ENCODE peak calls at places on chromosomes 6 and 20, in nine cellular contexts. One of them, this sample, is unnamed.

GRCh38 chr6:156242206-156242605 is 535.0 kb upstream of the ARID1B start:
- DNase-seq in MV-4-11: no peak
- DNase-seq in stimulated activated CD4-positive, alpha-beta T cell treated with anti-CD3 and anti-CD28 coated beads, Interleukin-1b, Interleukin-23, amount 100 ng/mL, for 4 hours: no peak
- DNase-seq in mucosa of descending colon: no peak
- DNase-seq in tibial artery: no peak
- DNase-seq in T-helper 2 cell: no peak
- DNase-seq in fibroblast of mammary gland: no peak
- DNase-seq in NCI-H1417 treated with DMSO at 0.1 percent for 48 hours: no peak
- DNase-seq in naive thymus-derived CD8-positive, alpha-beta T cell: no peak
- DNase-seq in this sample: no peak

GRCh38 chr6:169971951-169972651 is 220.7 kb downstream of the ERMARD start:
- DNase-seq in MV-4-11: no peak
- DNase-seq in stimulated activated CD4-positive, alpha-beta T cell treated with anti-CD3 and anti-CD28 coated beads, Interleukin-1b, Interleukin-23, amount 100 ng/mL, for 4 hours: no peak
- DNase-seq in mucosa of descending colon: no peak
- DNase-seq in tibial artery: peak
- DNase-seq in T-helper 2 cell: no peak
- DNase-seq in fibroblast of mammary gland: no peak
- DNase-seq in NCI-H1417 treated with DMSO at 0.1 percent for 48 hours: no peak
- DNase-seq in naive thymus-derived CD8-positive, alpha-beta T cell: no peak
- DNase-seq in this sample: no peak

GRCh38 chr6:160128125-160128683 is 6.6 kb downstream of the SLC22A1 start:
- DNase-seq in MV-4-11: no peak
- DNase-seq in stimulated activated CD4-positive, alpha-beta T cell treated with anti-CD3 and anti-CD28 coated beads, Interleukin-1b, Interleukin-23, amount 100 ng/mL, for 4 hours: no peak
- DNase-seq in mucosa of descending colon: no peak
- DNase-seq in tibial artery: no peak
- DNase-seq in T-helper 2 cell: no peak
- DNase-seq in fibroblast of mammary gland: no peak
- DNase-seq in NCI-H1417 treated with DMSO at 0.1 percent for 48 hours: no peak
- DNase-seq in naive thymus-derived CD8-positive, alpha-beta T cell: no peak
- DNase-seq in this sample: no peak

GRCh38 chr6:5446362-5447075 is 185.2 kb downstream of the FARS2 start:
- DNase-seq in MV-4-11: no peak
- DNase-seq in stimulated activated CD4-positive, alpha-beta T cell treated with anti-CD3 and anti-CD28 coated beads, Interleukin-1b, Interleukin-23, amount 100 ng/mL, for 4 hours: no peak
- DNase-seq in mucosa of descending colon: no peak
- DNase-seq in tibial artery: no peak
- DNase-seq in T-helper 2 cell: no peak
- DNase-seq in fibroblast of mammary gland: peak
- DNase-seq in NCI-H1417 treated with DMSO at 0.1 percent for 48 hours: no peak
- DNase-seq in naive thymus-derived CD8-positive, alpha-beta T cell: no peak
- DNase-seq in this sample: no peak

GRCh38 chr6:93896081-93896480 is 476.7 kb upstream of the EPHA7 start:
- DNase-seq in MV-4-11: no peak
- DNase-seq in stimulated activated CD4-positive, alpha-beta T cell treated with anti-CD3 and anti-CD28 coated beads, Interleukin-1b, Interleukin-23, amount 100 ng/mL, for 4 hours: no peak
- DNase-seq in mucosa of descending colon: no peak
- DNase-seq in tibial artery: no peak
- DNase-seq in T-helper 2 cell: no peak
- DNase-seq in fibroblast of mammary gland: no peak
- DNase-seq in NCI-H1417 treated with DMSO at 0.1 percent for 48 hours: no peak
- DNase-seq in naive thymus-derived CD8-positive, alpha-beta T cell: no peak
- DNase-seq in this sample: no peak

GRCh38 chr20:5033566-5033965 is 32.3 kb upstream of the SLC23A2 start:
- DNase-seq in MV-4-11: no peak
- DNase-seq in stimulated activated CD4-positive, alpha-beta T cell treated with anti-CD3 and anti-CD28 coated beads, Interleukin-1b, Interleukin-23, amount 100 ng/mL, for 4 hours: no peak
- DNase-seq in mucosa of descending colon: no peak
- DNase-seq in tibial artery: no peak
- DNase-seq in T-helper 2 cell: no peak
- DNase-seq in fibroblast of mammary gland: no peak
- DNase-seq in NCI-H1417 treated with DMSO at 0.1 percent for 48 hours: no peak
- DNase-seq in naive thymus-derived CD8-positive, alpha-beta T cell: no peak
- DNase-seq in this sample: no peak

GRCh38 chr20:45969712-45970634 is 2.0 kb downstream of the ZNF335 start:
- DNase-seq in MV-4-11: peak
- DNase-seq in stimulated activated CD4-positive, alpha-beta T cell treated with anti-CD3 and anti-CD28 coated beads, Interleukin-1b, Interleukin-23, amount 100 ng/mL, for 4 hours: no peak
- DNase-seq in mucosa of descending colon: no peak
- DNase-seq in tibial artery: peak
- DNase-seq in T-helper 2 cell: no peak
- DNase-seq in fibroblast of mammary gland: peak
- DNase-seq in NCI-H1417 treated with DMSO at 0.1 percent for 48 hours: no peak
- DNase-seq in naive thymus-derived CD8-positive, alpha-beta T cell: peak
- DNase-seq in this sample: peak

GRCh38 chr20:45311589-45312211 is 3.6 kb upstream of the MATN4 start:
- DNase-seq in MV-4-11: peak
- DNase-seq in stimulated activated CD4-positive, alpha-beta T cell treated with anti-CD3 and anti-CD28 coated beads, Interleukin-1b, Interleukin-23, amount 100 ng/mL, for 4 hours: peak
- DNase-seq in mucosa of descending colon: peak
- DNase-seq in tibial artery: no peak
- DNase-seq in T-helper 2 cell: peak
- DNase-seq in fibroblast of mammary gland: peak
- DNase-seq in NCI-H1417 treated with DMSO at 0.1 percent for 48 hours: no peak
- DNase-seq in naive thymus-derived CD8-positive, alpha-beta T cell: no peak
- DNase-seq in this sample: no peak

GRCh38 chr6:16352258-16352635 is 113.9 kb downstream of the GMPR start:
- DNase-seq in MV-4-11: no peak
- DNase-seq in stimulated activated CD4-positive, alpha-beta T cell treated with anti-CD3 and anti-CD28 coated beads, Interleukin-1b, Interleukin-23, amount 100 ng/mL, for 4 hours: no peak
- DNase-seq in mucosa of descending colon: no peak
- DNase-seq in tibial artery: no peak
- DNase-seq in T-helper 2 cell: no peak
- DNase-seq in fibroblast of mammary gland: peak
- DNase-seq in NCI-H1417 treated with DMSO at 0.1 percent for 48 hours: no peak
- DNase-seq in naive thymus-derived CD8-positive, alpha-beta T cell: no peak
- DNase-seq in this sample: no peak

GRCh38 chr6:54070025-54070424 is 41.2 kb upstream of the MLIP start:
- DNase-seq in MV-4-11: no peak
- DNase-seq in stimulated activated CD4-positive, alpha-beta T cell treated with anti-CD3 and anti-CD28 coated beads, Interleukin-1b, Interleukin-23, amount 100 ng/mL, for 4 hours: no peak
- DNase-seq in mucosa of descending colon: no peak
- DNase-seq in tibial artery: no peak
- DNase-seq in T-helper 2 cell: no peak
- DNase-seq in fibroblast of mammary gland: no peak
- DNase-seq in NCI-H1417 treated with DMSO at 0.1 percent for 48 hours: no peak
- DNase-seq in naive thymus-derived CD8-positive, alpha-beta T cell: no peak
- DNase-seq in this sample: no peak

GRCh38 chr20:39117486-39117885 is 155.3 kb downstream of the DHX35 start:
- DNase-seq in MV-4-11: peak
- DNase-seq in stimulated activated CD4-positive, alpha-beta T cell treated with anti-CD3 and anti-CD28 coated beads, Interleukin-1b, Interleukin-23, amount 100 ng/mL, for 4 hours: no peak
- DNase-seq in mucosa of descending colon: no peak
- DNase-seq in tibial artery: no peak
- DNase-seq in T-helper 2 cell: no peak
- DNase-seq in fibroblast of mammary gland: peak
- DNase-seq in NCI-H1417 treated with DMSO at 0.1 percent for 48 hours: no peak
- DNase-seq in naive thymus-derived CD8-positive, alpha-beta T cell: no peak
- DNase-seq in this sample: peak

GRCh38 chr6:12060780-12061619 is 48.9 kb downstream of the HIVEP1 start:
- DNase-seq in MV-4-11: peak
- DNase-seq in stimulated activated CD4-positive, alpha-beta T cell treated with anti-CD3 and anti-CD28 coated beads, Interleukin-1b, Interleukin-23, amount 100 ng/mL, for 4 hours: peak
- DNase-seq in mucosa of descending colon: peak
- DNase-seq in tibial artery: peak
- DNase-seq in T-helper 2 cell: peak
- DNase-seq in fibroblast of mammary gland: no peak
- DNase-seq in NCI-H1417 treated with DMSO at 0.1 percent for 48 hours: no peak
- DNase-seq in naive thymus-derived CD8-positive, alpha-beta T cell: peak
- DNase-seq in this sample: peak

GRCh38 chr6:44034391-44034861 is 92.8 kb downstream of the MRPL14 start:
- DNase-seq in MV-4-11: peak
- DNase-seq in stimulated activated CD4-positive, alpha-beta T cell treated with anti-CD3 and anti-CD28 coated beads, Interleukin-1b, Interleukin-23, amount 100 ng/mL, for 4 hours: no peak
- DNase-seq in mucosa of descending colon: peak
- DNase-seq in tibial artery: peak
- DNase-seq in T-helper 2 cell: no peak
- DNase-seq in fibroblast of mammary gland: no peak
- DNase-seq in NCI-H1417 treated with DMSO at 0.1 percent for 48 hours: no peak
- DNase-seq in naive thymus-derived CD8-positive, alpha-beta T cell: no peak
- DNase-seq in this sample: peak

GRCh38 chr20:137668-138131 is 4.7 kb upstream of the DEFB126 start:
- DNase-seq in MV-4-11: peak
- DNase-seq in stimulated activated CD4-positive, alpha-beta T cell treated with anti-CD3 and anti-CD28 coated beads, Interleukin-1b, Interleukin-23, amount 100 ng/mL, for 4 hours: no peak
- DNase-seq in mucosa of descending colon: no peak
- DNase-seq in tibial artery: no peak
- DNase-seq in T-helper 2 cell: no peak
- DNase-seq in fibroblast of mammary gland: peak
- DNase-seq in NCI-H1417 treated with DMSO at 0.1 percent for 48 hours: no peak
- DNase-seq in naive thymus-derived CD8-positive, alpha-beta T cell: no peak
- DNase-seq in this sample: no peak

GRCh38 chr20:47392015-47392720 is 35.7 kb upstream of the ZMYND8 start:
- DNase-seq in MV-4-11: peak
- DNase-seq in stimulated activated CD4-positive, alpha-beta T cell treated with anti-CD3 and anti-CD28 coated beads, Interleukin-1b, Interleukin-23, amount 100 ng/mL, for 4 hours: no peak
- DNase-seq in mucosa of descending colon: no peak
- DNase-seq in tibial artery: no peak
- DNase-seq in T-helper 2 cell: no peak
- DNase-seq in fibroblast of mammary gland: peak
- DNase-seq in NCI-H1417 treated with DMSO at 0.1 percent for 48 hours: no peak
- DNase-seq in naive thymus-derived CD8-positive, alpha-beta T cell: no peak
- DNase-seq in this sample: no peak

GRCh38 chr6:81612136-81612535 is 140.3 kb downstream of the TENT5A start:
- DNase-seq in MV-4-11: no peak
- DNase-seq in stimulated activated CD4-positive, alpha-beta T cell treated with anti-CD3 and anti-CD28 coated beads, Interleukin-1b, Interleukin-23, amount 100 ng/mL, for 4 hours: no peak
- DNase-seq in mucosa of descending colon: no peak
- DNase-seq in tibial artery: no peak
- DNase-seq in T-helper 2 cell: no peak
- DNase-seq in fibroblast of mammary gland: no peak
- DNase-seq in NCI-H1417 treated with DMSO at 0.1 percent for 48 hours: no peak
- DNase-seq in naive thymus-derived CD8-positive, alpha-beta T cell: no peak
- DNase-seq in this sample: no peak

GRCh38 chr6:159788276-159788675 is 1.1 kb downstream of the TCP1 start:
- DNase-seq in MV-4-11: no peak
- DNase-seq in stimulated activated CD4-positive, alpha-beta T cell treated with anti-CD3 and anti-CD28 coated beads, Interleukin-1b, Interleukin-23, amount 100 ng/mL, for 4 hours: no peak
- DNase-seq in mucosa of descending colon: peak
- DNase-seq in tibial artery: no peak
- DNase-seq in T-helper 2 cell: no peak
- DNase-seq in fibroblast of mammary gland: no peak
- DNase-seq in NCI-H1417 treated with DMSO at 0.1 percent for 48 hours: no peak
- DNase-seq in naive thymus-derived CD8-positive, alpha-beta T cell: peak
- DNase-seq in this sample: no peak

GRCh38 chr6:31659649-31660223 is 842 bp downstream of the C6orf47 start:
- DNase-seq in MV-4-11: peak
- DNase-seq in stimulated activated CD4-positive, alpha-beta T cell treated with anti-CD3 and anti-CD28 coated beads, Interleukin-1b, Interleukin-23, amount 100 ng/mL, for 4 hours: no peak
- DNase-seq in mucosa of descending colon: no peak
- DNase-seq in tibial artery: no peak
- DNase-seq in T-helper 2 cell: no peak
- DNase-seq in fibroblast of mammary gland: peak
- DNase-seq in NCI-H1417 treated with DMSO at 0.1 percent for 48 hours: no peak
- DNase-seq in naive thymus-derived CD8-positive, alpha-beta T cell: peak
- DNase-seq in this sample: peak

GRCh38 chr20:32635764-32636163 is 38.0 kb downstream of the C20orf203 start:
- DNase-seq in MV-4-11: no peak
- DNase-seq in stimulated activated CD4-positive, alpha-beta T cell treated with anti-CD3 and anti-CD28 coated beads, Interleukin-1b, Interleukin-23, amount 100 ng/mL, for 4 hours: no peak
- DNase-seq in mucosa of descending colon: no peak
- DNase-seq in tibial artery: no peak
- DNase-seq in T-helper 2 cell: no peak
- DNase-seq in fibroblast of mammary gland: peak
- DNase-seq in NCI-H1417 treated with DMSO at 0.1 percent for 48 hours: no peak
- DNase-seq in naive thymus-derived CD8-positive, alpha-beta T cell: no peak
- DNase-seq in this sample: no peak

GRCh38 chr6:139868576-139868975 is 494.1 kb upstream of the CITED2 start:
- DNase-seq in MV-4-11: no peak
- DNase-seq in stimulated activated CD4-positive, alpha-beta T cell treated with anti-CD3 and anti-CD28 coated beads, Interleukin-1b, Interleukin-23, amount 100 ng/mL, for 4 hours: no peak
- DNase-seq in mucosa of descending colon: no peak
- DNase-seq in tibial artery: no peak
- DNase-seq in T-helper 2 cell: no peak
- DNase-seq in fibroblast of mammary gland: no peak
- DNase-seq in NCI-H1417 treated with DMSO at 0.1 percent for 48 hours: no peak
- DNase-seq in naive thymus-derived CD8-positive, alpha-beta T cell: no peak
- DNase-seq in this sample: no peak

GRCh38 chr20:7629880-7630279 is 310.4 kb downstream of the HAO1 start:
- DNase-seq in MV-4-11: no peak
- DNase-seq in stimulated activated CD4-positive, alpha-beta T cell treated with anti-CD3 and anti-CD28 coated beads, Interleukin-1b, Interleukin-23, amount 100 ng/mL, for 4 hours: no peak
- DNase-seq in mucosa of descending colon: no peak
- DNase-seq in tibial artery: no peak
- DNase-seq in T-helper 2 cell: no peak
- DNase-seq in fibroblast of mammary gland: peak
- DNase-seq in NCI-H1417 treated with DMSO at 0.1 percent for 48 hours: no peak
- DNase-seq in naive thymus-derived CD8-positive, alpha-beta T cell: no peak
- DNase-seq in this sample: no peak

GRCh38 chr6:134449004-134449403 is 131.1 kb upstream of the SGK1 start:
- DNase-seq in MV-4-11: no peak
- DNase-seq in stimulated activated CD4-positive, alpha-beta T cell treated with anti-CD3 and anti-CD28 coated beads, Interleukin-1b, Interleukin-23, amount 100 ng/mL, for 4 hours: no peak
- DNase-seq in mucosa of descending colon: no peak
- DNase-seq in tibial artery: no peak
- DNase-seq in T-helper 2 cell: no peak
- DNase-seq in fibroblast of mammary gland: no peak
- DNase-seq in NCI-H1417 treated with DMSO at 0.1 percent for 48 hours: no peak
- DNase-seq in naive thymus-derived CD8-positive, alpha-beta T cell: no peak
- DNase-seq in this sample: no peak

GRCh38 chr20:2874456-2874855 is 1.2 kb downstream of the PTPRA start:
- DNase-seq in MV-4-11: no peak
- DNase-seq in stimulated activated CD4-positive, alpha-beta T cell treated with anti-CD3 and anti-CD28 coated beads, Interleukin-1b, Interleukin-23, amount 100 ng/mL, for 4 hours: no peak
- DNase-seq in mucosa of descending colon: no peak
- DNase-seq in tibial artery: no peak
- DNase-seq in T-helper 2 cell: no peak
- DNase-seq in fibroblast of mammary gland: peak
- DNase-seq in NCI-H1417 treated with DMSO at 0.1 percent for 48 hours: no peak
- DNase-seq in naive thymus-derived CD8-positive, alpha-beta T cell: no peak
- DNase-seq in this sample: no peak

GRCh38 chr6:42727627-42728026 is 5.2 kb upstream of the PRPH2 start:
- DNase-seq in MV-4-11: no peak
- DNase-seq in stimulated activated CD4-positive, alpha-beta T cell treated with anti-CD3 and anti-CD28 coated beads, Interleukin-1b, Interleukin-23, amount 100 ng/mL, for 4 hours: no peak
- DNase-seq in mucosa of descending colon: no peak
- DNase-seq in tibial artery: no peak
- DNase-seq in T-helper 2 cell: no peak
- DNase-seq in fibroblast of mammary gland: no peak
- DNase-seq in NCI-H1417 treated with DMSO at 0.1 percent for 48 hours: no peak
- DNase-seq in naive thymus-derived CD8-positive, alpha-beta T cell: no peak
- DNase-seq in this sample: no peak

GRCh38 chr6:113137411-113137810 is 719.7 kb upstream of the MARCKS start:
- DNase-seq in MV-4-11: no peak
- DNase-seq in stimulated activated CD4-positive, alpha-beta T cell treated with anti-CD3 and anti-CD28 coated beads, Interleukin-1b, Interleukin-23, amount 100 ng/mL, for 4 hours: no peak
- DNase-seq in mucosa of descending colon: no peak
- DNase-seq in tibial artery: peak
- DNase-seq in T-helper 2 cell: no peak
- DNase-seq in fibroblast of mammary gland: peak
- DNase-seq in NCI-H1417 treated with DMSO at 0.1 percent for 48 hours: no peak
- DNase-seq in naive thymus-derived CD8-positive, alpha-beta T cell: no peak
- DNase-seq in this sample: no peak

GRCh38 chr20:6575912-6576391 is 191.5 kb upstream of the BMP2 start:
- DNase-seq in MV-4-11: no peak
- DNase-seq in stimulated activated CD4-positive, alpha-beta T cell treated with anti-CD3 and anti-CD28 coated beads, Interleukin-1b, Interleukin-23, amount 100 ng/mL, for 4 hours: no peak
- DNase-seq in mucosa of descending colon: no peak
- DNase-seq in tibial artery: no peak
- DNase-seq in T-helper 2 cell: no peak
- DNase-seq in fibroblast of mammary gland: no peak
- DNase-seq in NCI-H1417 treated with DMSO at 0.1 percent for 48 hours: no peak
- DNase-seq in naive thymus-derived CD8-positive, alpha-beta T cell: no peak
- DNase-seq in this sample: no peak

GRCh38 chr20:17602493-17602892 is 32.6 kb downstream of the DSTN start:
- DNase-seq in MV-4-11: no peak
- DNase-seq in stimulated activated CD4-positive, alpha-beta T cell treated with anti-CD3 and anti-CD28 coated beads, Interleukin-1b, Interleukin-23, amount 100 ng/mL, for 4 hours: no peak
- DNase-seq in mucosa of descending colon: no peak
- DNase-seq in tibial artery: no peak
- DNase-seq in T-helper 2 cell: no peak
- DNase-seq in fibroblast of mammary gland: no peak
- DNase-seq in NCI-H1417 treated with DMSO at 0.1 percent for 48 hours: no peak
- DNase-seq in naive thymus-derived CD8-positive, alpha-beta T cell: no peak
- DNase-seq in this sample: no peak

GRCh38 chr6:117600008-117600743 is 2.1 kb downstream of the GOPC start:
- DNase-seq in MV-4-11: peak
- DNase-seq in stimulated activated CD4-positive, alpha-beta T cell treated with anti-CD3 and anti-CD28 coated beads, Interleukin-1b, Interleukin-23, amount 100 ng/mL, for 4 hours: no peak
- DNase-seq in mucosa of descending colon: no peak
- DNase-seq in tibial artery: no peak
- DNase-seq in T-helper 2 cell: no peak
- DNase-seq in fibroblast of mammary gland: peak
- DNase-seq in NCI-H1417 treated with DMSO at 0.1 percent for 48 hours: no peak
- DNase-seq in naive thymus-derived CD8-positive, alpha-beta T cell: no peak
- DNase-seq in this sample: peak

GRCh38 chr20:53828673-53829085 is 235.0 kb upstream of the ZNF217 start:
- DNase-seq in MV-4-11: peak
- DNase-seq in stimulated activated CD4-positive, alpha-beta T cell treated with anti-CD3 and anti-CD28 coated beads, Interleukin-1b, Interleukin-23, amount 100 ng/mL, for 4 hours: no peak
- DNase-seq in mucosa of descending colon: no peak
- DNase-seq in tibial artery: no peak
- DNase-seq in T-helper 2 cell: no peak
- DNase-seq in fibroblast of mammary gland: peak
- DNase-seq in NCI-H1417 treated with DMSO at 0.1 percent for 48 hours: no peak
- DNase-seq in naive thymus-derived CD8-positive, alpha-beta T cell: no peak
- DNase-seq in this sample: no peak

GRCh38 chr6:105780146-105780860 is 305.8 kb upstream of the PRDM1 start:
- DNase-seq in MV-4-11: no peak
- DNase-seq in stimulated activated CD4-positive, alpha-beta T cell treated with anti-CD3 and anti-CD28 coated beads, Interleukin-1b, Interleukin-23, amount 100 ng/mL, for 4 hours: no peak
- DNase-seq in mucosa of descending colon: no peak
- DNase-seq in tibial artery: no peak
- DNase-seq in T-helper 2 cell: no peak
- DNase-seq in fibroblast of mammary gland: no peak
- DNase-seq in NCI-H1417 treated with DMSO at 0.1 percent for 48 hours: no peak
- DNase-seq in naive thymus-derived CD8-positive, alpha-beta T cell: no peak
- DNase-seq in this sample: no peak

GRCh38 chr20:34364013-34364382 is 925 bp downstream of the ITCH start:
- DNase-seq in MV-4-11: no peak
- DNase-seq in stimulated activated CD4-positive, alpha-beta T cell treated with anti-CD3 and anti-CD28 coated beads, Interleukin-1b, Interleukin-23, amount 100 ng/mL, for 4 hours: no peak
- DNase-seq in mucosa of descending colon: no peak
- DNase-seq in tibial artery: no peak
- DNase-seq in T-helper 2 cell: no peak
- DNase-seq in fibroblast of mammary gland: peak
- DNase-seq in NCI-H1417 treated with DMSO at 0.1 percent for 48 hours: no peak
- DNase-seq in naive thymus-derived CD8-positive, alpha-beta T cell: no peak
- DNase-seq in this sample: no peak